ENCODE peak calls at places on chromosomes 2 and 18, in nine cellular contexts. W is GM23338; V is activated T-helper 9 cell treated with anti-CD3 and anti-CD28 coated beads, Interleukin-2, amount 50 U/mL, for 16 hours; A is AG08395; J is cardiac muscle cell; K is NCI-H1417; L is Calu3; Q is LoVo; E is activated T-cell treated with anti-CD3 and anti-CD28 coated beads for 1 hour. U is an unnamed sample.
A peak's percentile ranks its signal among the peaks of the same experiment; 100 is the strongest.

GRCh38 chr18:38698108-38698507 is 1132.5 kb upstream of the CELF4 start:
- DNase-seq in W (peak; percentile 44), V (no peak), A (no peak), J (no peak), K (peak; percentile 71), L (no peak), Q (no peak), E (no peak), U (no peak)

GRCh38 chr2:173652731-173653426 is 298.2 kb downstream of the CDCA7 start:
- DNase-seq in W (no peak), V (no peak), A (peak; percentile 87), J (no peak), K (peak; percentile 52), L (peak; percentile 66), Q (peak; percentile 87), E (no peak), U (no peak)

GRCh38 chr2:166675553-166675952 is 181.5 kb upstream of the SCN7A start:
- DNase-seq in W (no peak), V (no peak), A (no peak), J (peak; percentile 10), K (no peak), L (no peak), Q (no peak), E (no peak), U (no peak)

GRCh38 chr18:37332764-37333420 is 232.7 kb downstream of the CELF4 start:
- DNase-seq in W (no peak), V (no peak), A (no peak), J (no peak), K (peak; percentile 73), L (no peak), Q (no peak), E (no peak), U (no peak)

GRCh38 chr2:201953386-201953785 is 80.3 kb upstream of the FZD7 start:
- DNase-seq in W (no peak), V (no peak), A (no peak), J (no peak), K (no peak), L (no peak), Q (no peak), E (no peak), U (no peak)

GRCh38 chr18:24112874-24113615 is 25.8 kb upstream of the CABYR start:
- DNase-seq in W (no peak), V (no peak), A (no peak), J (no peak), K (peak; percentile 80), L (peak; percentile 81), Q (no peak), E (no peak), U (no peak)

GRCh38 chr2:194539436-194539835 is 1117.6 kb upstream of the SLC39A10 start:
- DNase-seq in W (peak; percentile 66), V (no peak), A (no peak), J (no peak), K (no peak), L (no peak), Q (no peak), E (no peak), U (no peak)

GRCh38 chr2:190343500-190344274 is at the start of gene INPP1:
- DNase-seq in W (peak; percentile 76), V (peak; percentile 16), A (peak; percentile 79), J (peak; percentile 68), K (peak; percentile 80), L (peak; percentile 61), Q (peak; percentile 83), E (peak; percentile 14), U (peak; percentile 53)

GRCh38 chr18:73646772-73647171 is 500.9 kb downstream of the FBXO15 start:
- DNase-seq in W (no peak), V (no peak), A (no peak), J (no peak), K (no peak), L (no peak), Q (no peak), E (no peak), U (no peak)

GRCh38 chr2:228507870-228508269 is 326.4 kb upstream of the SPHKAP start:
- DNase-seq in W (peak; percentile 84), V (no peak), A (no peak), J (no peak), K (peak; percentile 3), L (no peak), Q (no peak), E (no peak), U (peak; percentile 2)

GRCh38 chr2:6237261-6237660 is 545.1 kb downstream of the SOX11 start:
- DNase-seq in W (no peak), V (no peak), A (no peak), J (no peak), K (no peak), L (no peak), Q (no peak), E (no peak), U (no peak)

GRCh38 chr2:43458002-43458628 is 137.7 kb downstream of the THADA start:
- DNase-seq in W (no peak), V (no peak), A (peak; percentile 46), J (no peak), K (no peak), L (no peak), Q (no peak), E (no peak), U (no peak)

GRCh38 chr2:215755651-215756350 is 257.6 kb downstream of the MREG start:
- DNase-seq in W (no peak), V (no peak), A (no peak), J (no peak), K (no peak), L (no peak), Q (no peak), E (no peak), U (no peak)

GRCh38 chr2:216775043-216775453 is 79.7 kb upstream of the IGFBP5 start:
- DNase-seq in W (no peak), V (no peak), A (peak; percentile 97), J (peak; percentile 25), K (peak; percentile 8), L (peak; percentile 32), Q (peak; percentile 18), E (no peak), U (no peak)

GRCh38 chr2:142874293-142874814 is 3.1 kb upstream of the KYNU start:
- DNase-seq in W (no peak), V (no peak), A (peak; percentile 57), J (no peak), K (no peak), L (peak; percentile 81), Q (peak; percentile 59), E (no peak), U (no peak)

GRCh38 chr2:189153608-189154007 is 26.0 kb downstream of the COL5A2 start:
- DNase-seq in W (no peak), V (no peak), A (peak; percentile 22), J (no peak), K (no peak), L (no peak), Q (no peak), E (no peak), U (no peak)

GRCh38 chr2:54161660-54162059 is 46.2 kb downstream of the ACYP2 start:
- DNase-seq in W (no peak), V (no peak), A (peak; percentile 8), J (no peak), K (no peak), L (no peak), Q (no peak), E (no peak), U (no peak)

GRCh38 chr2:126902859-126903258 is 4.2 kb downstream of the TEX51 start:
- DNase-seq in W (no peak), V (no peak), A (no peak), J (no peak), K (no peak), L (no peak), Q (no peak), E (no peak), U (no peak)

GRCh38 chr2:73852020-73852419 is 23.3 kb downstream of the STAMBP start:
- DNase-seq in W (no peak), V (no peak), A (peak; percentile 76), J (no peak), K (no peak), L (no peak), Q (no peak), E (no peak), U (no peak)